ENCODE peak calls at places on chromosome 17, in seven cellular contexts. L is CD8-positive, alpha-beta T cell; D is IMR-90; R is heart left ventricle; M is lower lobe of right lung; Q is PC-3; W is HCT116. A is an unnamed sample.

GRCh38 chr17:39591958-39592954 is 15.5 kb downstream of the NEUROD2 start:
- DNase-seq in L (peak; percentile 29), D (peak; percentile 50), R (no peak), M (no peak), Q (peak; percentile 67), W (peak; percentile 13), A (no peak)

GRCh38 chr17:71500761-71501555 is 619.9 kb upstream of the SOX9 start:
- DNase-seq in L (no peak), D (no peak), R (no peak), M (no peak), Q (peak; percentile 11), W (no peak), A (no peak)

GRCh38 chr17:59094921-59095530 is 11.7 kb downstream of the TRIM37 start:
- DNase-seq in L (no peak), D (no peak), R (no peak), M (no peak), Q (no peak), W (no peak), A (no peak)

GRCh38 chr17:9170822-9171221 is 149.5 kb downstream of the NTN1 start:
- DNase-seq in L (no peak), D (no peak), R (no peak), M (no peak), Q (no peak), W (no peak), A (no peak)

GRCh38 chr17:62562656-62563055 is 64.8 kb upstream of the MRC2 start:
- DNase-seq in L (no peak), D (peak; percentile 68), R (no peak), M (no peak), Q (peak; percentile 90), W (peak; percentile 73), A (no peak)

GRCh38 chr17:1229354-1229890 is 40.8 kb upstream of the BHLHA9 start:
- DNase-seq in L (peak; percentile 45), D (no peak), R (peak; percentile 68), M (peak; percentile 90), Q (no peak), W (no peak), A (no peak)

GRCh38 chr17:77528516-77529327 is 388.0 kb downstream of the SEC14L1 start:
- DNase-seq in L (peak; percentile 28), D (no peak), R (no peak), M (no peak), Q (no peak), W (no peak), A (no peak)

GRCh38 chr17:2266045-2266864 is 37.3 kb downstream of the SMG6 start:
- DNase-seq in L (peak; percentile 84), D (no peak), R (no peak), M (no peak), Q (no peak), W (no peak), A (no peak)

GRCh38 chr17:9924735-9925191 is 19.7 kb upstream of the RCVRN start:
- DNase-seq in L (no peak), D (peak; percentile 75), R (no peak), M (no peak), Q (peak; percentile 83), W (peak; percentile 81), A (peak; percentile 38)

GRCh38 chr17:49501496-49501895 is 6.4 kb downstream of the NGFR start:
- DNase-seq in L (no peak), D (no peak), R (no peak), M (no peak), Q (no peak), W (no peak), A (no peak)

GRCh38 chr17:51992864-51993413 is 165.6 kb downstream of the CA10 start:
- DNase-seq in L (no peak), D (no peak), R (no peak), M (no peak), Q (no peak), W (no peak), A (no peak)

GRCh38 chr17:38322156-38322779 is 21.5 kb downstream of the GPR179 start:
- DNase-seq in L (peak; percentile 74), D (peak; percentile 39), R (peak; percentile 38), M (peak; percentile 78), Q (peak; percentile 61), W (peak; percentile 28), A (no peak)

GRCh38 chr17:59332890-59333377 is 1.5 kb downstream of the YPEL2 start:
- DNase-seq in L (no peak), D (peak; percentile 11), R (peak; percentile 33), M (peak; percentile 52), Q (peak; percentile 19), W (no peak), A (no peak)

GRCh38 chr17:55527520-55528118 is 16.4 kb upstream of the SMIM36 start:
- DNase-seq in L (no peak), D (peak; percentile 65), R (peak; percentile 14), M (no peak), Q (peak; percentile 70), W (peak; percentile 42), A (no peak)

GRCh38 chr17:48619821-48620496 is 4.9 kb upstream of the HOXB8 start:
- DNase-seq in L (no peak), D (no peak), R (no peak), M (no peak), Q (no peak), W (no peak), A (no peak)

GRCh38 chr17:69523252-69523861 is 108.9 kb downstream of the MAP2K6 start:
- DNase-seq in L (no peak), D (peak; percentile 64), R (peak; percentile 20), M (no peak), Q (peak; percentile 76), W (peak; percentile 28), A (no peak)

GRCh38 chr17:50328360-50328759 is 17.6 kb upstream of the XYLT2 start:
- DNase-seq in L (no peak), D (no peak), R (no peak), M (no peak), Q (no peak), W (no peak), A (no peak)

GRCh38 chr17:57257213-57257873 is 1.0 kb downstream of the MSI2 start:
- DNase-seq in L (no peak), D (no peak), R (no peak), M (no peak), Q (no peak), W (no peak), A (no peak)

GRCh38 chr17:65366102-65366844 is 195.2 kb downstream of the AXIN2 start:
- DNase-seq in L (no peak), D (no peak), R (no peak), M (no peak), Q (no peak), W (no peak), A (no peak)

GRCh38 chr17:65183736-65184135 is 46.6 kb downstream of the RGS9 start:
- DNase-seq in L (no peak), D (peak; percentile 70), R (no peak), M (no peak), Q (peak; percentile 60), W (no peak), A (peak; percentile 60)

DNA sequence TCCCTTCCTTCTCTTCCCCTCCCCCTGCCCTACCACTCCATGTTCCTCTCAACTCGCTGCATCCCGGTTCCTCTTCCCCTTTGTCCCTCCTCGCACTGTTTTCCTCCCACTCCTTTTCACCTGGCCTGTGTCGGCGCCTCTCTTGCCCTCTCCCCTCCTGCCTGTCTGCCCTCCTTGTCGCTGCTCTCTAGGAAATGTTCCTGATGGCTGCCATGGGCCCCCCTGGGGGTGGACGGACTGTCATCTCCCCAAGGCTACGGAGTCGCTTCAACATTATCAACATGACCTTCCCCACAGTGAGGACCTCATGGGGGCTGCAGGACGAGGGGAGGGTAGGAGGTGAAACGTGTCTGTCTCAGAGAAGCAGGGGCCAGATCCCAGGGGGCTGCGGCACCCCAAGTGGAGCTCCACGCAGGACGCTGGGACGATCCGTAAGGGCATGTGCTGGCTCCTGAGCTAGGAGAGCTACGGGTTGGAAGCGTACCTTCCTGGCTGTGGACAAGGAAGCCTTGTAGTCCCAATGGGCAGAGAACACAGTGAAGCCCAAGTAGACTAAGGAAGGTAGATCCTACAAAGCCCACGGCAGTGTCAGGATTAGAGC is 39.9 kb upstream of the KDM6B start:
- DNase-seq in L (no peak), D (no peak), R (no peak), M (no peak), Q (no peak), W (no peak), A (no peak)
- TF ChIP-seq CTCF in L (no peak), D (no peak), R (no peak), M (no peak), Q (no peak), W (no peak), A (no peak)

GRCh38 chr17:45267436-45268055 is 5.7 kb upstream of the SPATA32 start:
- DNase-seq in L (no peak), D (no peak), R (no peak), M (no peak), Q (no peak), W (no peak), A (no peak)
- H3K36me3 ChIP-seq in L (peaks cover 65% of the 10 kb centered on the region), D (peaks cover 68% of the 10 kb centered on the region), R (peaks cover 35% of the 10 kb centered on the region), M (peaks cover 94% of the 10 kb centered on the region), Q (peaks cover 75% of the 10 kb centered on the region), W (peaks cover 59% of the 10 kb centered on the region), A (peaks cover 5% of the 10 kb centered on the region)

DNA sequence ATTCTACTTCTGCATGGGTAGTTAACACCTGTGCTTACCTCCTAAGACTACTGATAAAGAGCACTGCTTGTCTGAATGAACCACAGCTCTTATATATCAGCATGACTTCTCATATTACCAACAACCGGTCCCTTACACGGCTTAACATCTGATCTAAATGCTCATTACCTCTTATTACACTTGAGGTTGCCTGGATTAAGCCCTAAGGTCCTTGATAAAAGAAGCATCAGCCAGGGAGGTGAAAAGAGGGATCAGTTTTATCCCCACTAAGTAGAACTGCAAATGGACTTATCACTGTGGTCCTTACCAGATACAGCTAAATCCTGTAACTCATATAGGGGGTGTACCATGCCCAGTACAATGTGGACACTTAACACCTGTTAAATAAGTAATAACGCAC is 8.2 kb upstream of the RSKR start:
- DNase-seq in L (no peak), D (no peak), R (no peak), M (no peak), Q (no peak), W (no peak), A (no peak)
- H3K27me3 ChIP-seq in L (no peaks in the 10 kb centered on the region), D (no peaks in the 10 kb centered on the region), R (no peaks in the 10 kb centered on the region), M (no peaks in the 10 kb centered on the region), Q (no peaks in the 10 kb centered on the region), W (no peaks in the 10 kb centered on the region), A (no peaks in the 10 kb centered on the region)

GRCh38 chr17:82491196-82491530 is 28.4 kb upstream of the FOXK2 start:
- DNase-seq in L (no peak), D (no peak), R (no peak), M (no peak), Q (no peak), W (no peak), A (no peak)

GRCh38 chr17:82491533-82491932 is 28.0 kb upstream of the FOXK2 start:
- DNase-seq in L (no peak), D (no peak), R (no peak), M (no peak), Q (no peak), W (no peak), A (no peak)

GRCh38 chr17:82492647-82493516 is 26.6 kb upstream of the FOXK2 start:
- DNase-seq in L (no peak), D (peak; percentile 76), R (no peak), M (no peak), Q (peak; percentile 82), W (no peak), A (no peak)

GRCh38 chr17:82494236-82495055 is 25.1 kb upstream of the FOXK2 start:
- DNase-seq in L (peak; percentile 90), D (peak; percentile 97), R (peak; percentile 90), M (peak; percentile 87), Q (peak; percentile 94), W (peak; percentile 97), A (peak; percentile 61)

DNA sequence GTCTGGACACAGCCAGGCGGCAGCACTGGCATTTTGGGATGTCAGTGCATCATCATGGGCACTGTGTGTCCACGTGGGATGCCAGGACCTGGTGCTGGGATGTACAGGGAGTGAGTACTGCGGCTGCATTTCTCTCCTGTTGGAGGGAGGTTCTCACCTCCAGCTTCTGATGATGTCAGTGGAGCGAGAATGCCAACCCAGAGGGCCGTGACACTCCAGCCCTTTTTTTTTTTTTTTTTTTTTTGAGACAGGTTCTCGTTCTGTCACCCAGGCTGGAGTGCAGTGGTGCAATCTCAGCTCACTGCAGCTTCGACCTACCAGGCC is 26.1 kb upstream of the FOXK2 start:
- DNase-seq in L (no peak), D (no peak), R (no peak), M (no peak), Q (no peak), W (no peak), A (no peak)
- TF ChIP-seq CTCF in L (no peak), D (no peak), R (no peak), M (no peak), Q (no peak), W (no peak), A (no peak)

A was measured in kidney epithelial cell.